ENCODE peak calls at places on chromosomes 7 and 10, in six cellular contexts. Q is psoas muscle, Y is keratinocyte, L is SJSA1, X is colonic mucosa, B is upper lobe of right lung. T is an unnamed sample.

GRCh38 chr7:98210513-98211220 is 572 bp upstream of the BHLHA15 start:
- DNase-seq in L (no peak), Y (no peak), Q (no peak), B (peak; percentile 69), X (no peak), T (no peak)

GRCh38 chr10:110758898-110759297 is 112.8 kb upstream of the PDCD4 start:
- DNase-seq in X (peak; percentile 30), Q (no peak), Y (no peak), B (no peak), L (peak; percentile 88), T (no peak)

GRCh38 chr7:55308186-55308929 is 56.8 kb upstream of the LANCL2 start:
- DNase-seq in L (no peak), X (no peak), Q (no peak), Y (no peak), B (no peak), T (no peak)

GRCh38 chr7:94001396-94001795 is 2.8 kb downstream of the BET1 start:
- DNase-seq in Y (no peak), L (no peak), B (no peak), X (no peak), Q (no peak), T (no peak)

GRCh38 chr7:149385195-149385955 is 75.5 kb downstream of the ZNF777 start:
- DNase-seq in Y (no peak), B (no peak), X (no peak), L (no peak), Q (no peak), T (no peak)

GRCh38 chr10:91103384-91104184 is 116.9 kb upstream of the PCGF5 start:
- DNase-seq in L (no peak), Q (no peak), Y (no peak), X (no peak), B (no peak), T (no peak)

GRCh38 chr10:96587255-96588059 is 645 bp upstream of the TM9SF3 start:
- DNase-seq in X (peak; percentile 47), Q (peak; percentile 91), Y (no peak), L (peak; percentile 86), B (no peak), T (no peak)

GRCh38 chr7:35599061-35599460 is 95.9 kb downstream of the HERPUD2 start:
- DNase-seq in Q (no peak), X (no peak), L (no peak), Y (no peak), B (no peak), T (no peak)

GRCh38 chr7:45888993-45889366 is 692 bp downstream of the IGFBP1 start:
- DNase-seq in Q (no peak), B (no peak), X (no peak), L (no peak), Y (no peak), T (no peak)

GRCh38 chr10:103284170-103284569 is 7.2 kb downstream of the INA start:
- DNase-seq in Y (no peak), L (peak; percentile 29), B (no peak), Q (no peak), X (no peak), T (no peak)

GRCh38 chr7:1645071-1646015 is 24.7 kb upstream of the ELFN1 start:
- DNase-seq in X (no peak), L (no peak), B (no peak), Y (no peak), Q (no peak), T (no peak)

GRCh38 chr7:24059775-24060174 is 224.2 kb upstream of the NPY start:
- DNase-seq in B (no peak), X (no peak), Q (no peak), Y (no peak), L (no peak), T (no peak)

GRCh38 chr10:22086730-22087364 is 83.3 kb upstream of the DNAJC1 start:
- DNase-seq in B (peak; percentile 73), Y (no peak), X (peak; percentile 65), L (no peak), Q (peak; percentile 93), T (no peak)

GRCh38 chr10:73998623-73999622 is 1.0 kb downstream of the VCL start:
- DNase-seq in B (peak; percentile 74), X (peak; percentile 72), L (peak; percentile 94), Y (no peak), Q (peak; percentile 76), T (peak; percentile 92)

GRCh38 chr10:4652111-4653010 is 173.6 kb upstream of the AKR1E2 start:
- DNase-seq in L (no peak), B (no peak), Q (no peak), X (no peak), Y (no peak), T (no peak)

GRCh38 chr10:596725-597345 is 92.6 kb downstream of the DIP2C start:
- DNase-seq in Q (no peak), B (peak; percentile 58), Y (no peak), L (no peak), X (no peak), T (peak; percentile 80)

GRCh38 chr7:14294637-14295036 is 305.2 kb upstream of the ETV1 start:
- DNase-seq in B (no peak), L (no peak), Y (no peak), X (no peak), Q (no peak), T (no peak)

GRCh38 chr7:147509052-147509480 is 1081.5 kb upstream of the C7orf33 start:
- DNase-seq in Q (no peak), L (no peak), B (no peak), X (no peak), Y (no peak), T (no peak)

DNA sequence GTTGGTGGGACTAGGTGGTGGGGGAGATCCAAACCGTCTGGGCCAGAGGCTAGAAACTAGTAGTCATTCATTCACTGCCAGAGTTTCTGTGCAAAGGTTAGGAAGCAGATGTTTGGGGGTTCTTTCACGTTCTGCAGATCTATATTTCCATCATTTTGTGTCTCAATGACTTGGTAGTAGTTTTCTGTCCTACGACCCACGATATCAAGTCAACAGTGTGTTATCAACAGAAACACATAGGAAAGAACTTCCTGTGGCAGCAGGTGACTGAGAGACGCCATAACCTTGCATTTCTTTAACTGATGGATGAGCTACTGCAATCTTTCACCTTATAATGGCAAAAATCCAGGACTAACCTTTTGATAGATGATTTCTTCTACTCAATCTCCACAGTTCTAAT is 1.8 kb downstream of the CEP55 start:
- DNase-seq in X (no peak), Y (no peak), Q (no peak), B (no peak), L (no peak), T (no peak)
- H3K4me3 ChIP-seq in X (no peak overlapping the region), Y (no peak overlapping the region), Q (no peak overlapping the region), B (no peak overlapping the region), L (no peak overlapping the region), T (no peak overlapping the region)

GRCh38 chr10:18561861-18562551 is 89.4 kb downstream of the NSUN6 start:
- DNase-seq in B (no peak), X (no peak), L (no peak), Q (no peak), Y (no peak), T (no peak)

GRCh38 chr10:18551473-18551872 is 99.9 kb downstream of the NSUN6 start:
- DNase-seq in L (no peak), Q (no peak), B (no peak), X (no peak), Y (no peak), T (no peak)

GRCh38 chr10:18557960-18558359 is 93.4 kb downstream of the NSUN6 start:
- DNase-seq in B (no peak), X (no peak), Q (no peak), Y (no peak), L (no peak), T (no peak)

GRCh38 chr10:18554479-18554878 is 96.9 kb downstream of the NSUN6 start:
- DNase-seq in X (no peak), L (no peak), Y (no peak), Q (no peak), B (no peak), T (no peak)

GRCh38 chr10:18556522-18557147 is 94.8 kb downstream of the NSUN6 start:
- DNase-seq in L (no peak), B (no peak), Y (no peak), Q (no peak), X (no peak), T (no peak)
- H3K36me3 ChIP-seq in L (peaks cover 40% of the 10 kb centered on the region), B (no peaks in the 10 kb centered on the region), Y (no peaks in the 10 kb centered on the region), Q (no peaks in the 10 kb centered on the region), X (no peaks in the 10 kb centered on the region), T (peaks cover 14% of the 10 kb centered on the region)

GRCh38 chr10:101356132-101356531 is 2.2 kb downstream of the BTRC start:
- DNase-seq in Y (no peak), B (no peak), L (no peak), Q (no peak), X (no peak), T (no peak)

GRCh38 chr10:101354584-101355070 is 662 bp downstream of the BTRC start:
- DNase-seq in Y (no peak), B (no peak), X (no peak), L (no peak), Q (no peak), T (no peak)

GRCh38 chr10:101357958-101358357 is 4.0 kb downstream of the BTRC start:
- DNase-seq in X (no peak), L (no peak), Q (no peak), B (no peak), Y (no peak), T (no peak)

GRCh38 chr10:101353692-101354583 is at the start of gene BTRC:
- DNase-seq in Y (peak; percentile 93), B (peak; percentile 97), X (peak; percentile 97), L (peak; percentile 98), Q (peak; percentile 98), T (peak; percentile 98)

GRCh38 chr10:101355307-101355706 is 1.3 kb downstream of the BTRC start:
- DNase-seq in Q (no peak), X (no peak), Y (no peak), L (no peak), B (no peak), T (no peak)
- H3K4me3 ChIP-seq in Q (peak overlapping the region; percentile 89), X (no peak overlapping the region), Y (peak overlapping the region; percentile 85), L (no peak overlapping the region), B (no peak overlapping the region), T (peak overlapping the region; percentile 76)

GRCh38 chr7:73541722-73542121 is 15.8 kb downstream of the BCL7B start:
- DNase-seq in Y (no peak), L (no peak), Q (no peak), B (no peak), X (no peak), T (no peak)
- H3K36me3 ChIP-seq in Y (peaks cover 28% of the 10 kb centered on the region), L (peaks cover 76% of the 10 kb centered on the region), Q (peaks cover 8% of the 10 kb centered on the region), B (peaks cover 73% of the 10 kb centered on the region), X (peaks cover 39% of the 10 kb centered on the region), T (peaks cover 56% of the 10 kb centered on the region)

DNA sequence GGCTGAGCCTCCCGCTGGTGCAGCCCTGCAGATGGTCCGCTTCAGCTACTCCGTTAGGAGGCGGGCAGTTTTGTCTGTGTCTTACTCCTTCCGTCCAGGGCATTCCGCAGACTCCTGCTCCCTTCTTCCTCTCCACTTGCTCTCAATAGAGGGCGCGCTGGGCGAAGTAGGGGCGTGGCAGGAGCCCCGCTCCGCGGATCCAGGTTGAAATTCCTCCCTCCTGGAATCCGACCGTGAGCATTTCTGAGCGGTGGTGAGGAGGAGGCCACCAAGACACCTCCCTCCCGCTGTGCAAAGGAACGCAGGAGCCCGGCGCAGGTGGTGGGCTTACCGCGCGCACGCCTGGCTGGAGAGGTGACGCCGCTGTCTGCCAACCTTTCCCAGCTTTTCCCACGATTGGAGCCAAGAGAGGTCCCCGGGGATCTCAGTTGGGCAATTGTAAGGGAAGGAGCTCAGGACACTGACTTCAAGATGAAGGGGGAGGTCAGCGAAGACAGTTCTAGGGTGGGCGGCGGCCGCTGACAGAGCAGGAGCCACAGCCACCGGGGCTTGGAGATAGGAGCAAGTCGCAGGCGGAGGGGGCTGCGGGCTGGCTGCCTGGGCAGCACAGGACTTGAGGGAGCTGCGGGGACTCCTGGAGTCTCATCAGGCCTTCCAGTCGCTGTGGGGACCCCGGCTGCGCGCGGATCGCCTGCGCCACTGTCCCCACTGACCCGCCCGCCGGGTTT is 1011.3 kb downstream of the XPNPEP1 start:
- DNase-seq in Q (peak; percentile 56), L (peak; percentile 74), Y (no peak), B (peak; percentile 70), X (peak; percentile 62), T (no peak)
- H3K4me3 ChIP-seq in Q (peak overlapping the region; percentile 38), L (peak overlapping the region; percentile 44), Y (no peak overlapping the region), B (peak overlapping the region; percentile 45), X (peak overlapping the region; percentile 12), T (peak overlapping the region; percentile 21)

T was measured in vagina.